ENCODE peak calls at places on chromosomes 4 and X, in five cellular contexts. F, N, Y, Z and W are unnamed samples.
A peak's percentile ranks its signal among the peaks of the same experiment; 100 is the strongest.

GRCh38 chrX:145190801-145191389 is 56.4 kb upstream of the SPANXN1 start:
- DNase-seq in Z (no peak), F (peak; percentile 0), N (no peak), Y (no peak), W (no peak)

GRCh38 chrX:65821721-65822496 is 154.5 kb downstream of the MSN start:
- DNase-seq in F (peak; percentile 0), Z (no peak), Y (no peak), N (peak; percentile 73), W (no peak)

GRCh38 chr4:111492501-111492900 is 652.8 kb upstream of the FAM241A start:
- DNase-seq in Z (no peak), F (peak; percentile 6), N (no peak), Y (no peak), W (no peak)

GRCh38 chrX:1582686-1583437 is 8.5 kb upstream of the AKAP17A start:
- DNase-seq in N (no peak), F (peak; percentile 11), Z (no peak), Y (no peak), W (no peak)

GRCh38 chrX:41688835-41689234 is at the start of gene GPR34:
- DNase-seq in Y (no peak), Z (no peak), F (no peak), N (no peak), W (no peak)

GRCh38 chr4:1784789-1785591 is 8.1 kb upstream of the FGFR3 start:
- DNase-seq in F (peak; percentile 18), N (peak; percentile 90), Y (no peak), Z (no peak), W (no peak)

GRCh38 chr4:25477251-25477650 is 100.2 kb downstream of the ANAPC4 start:
- DNase-seq in Y (no peak), Z (no peak), N (no peak), F (no peak), W (no peak)

GRCh38 chr4:98601719-98602118 is 56.7 kb downstream of the TSPAN5 start:
- DNase-seq in Y (no peak), Z (no peak), F (peak; percentile 35), N (no peak), W (no peak)

GRCh38 chr4:40630335-40631021 is 814 bp upstream of the RBM47 start:
- DNase-seq in Y (no peak), Z (no peak), F (no peak), N (peak; percentile 57), W (peak; percentile 91)

GRCh38 chr4:119493419-119493818 is 135.2 kb downstream of the PDE5A start:
- DNase-seq in F (peak; percentile 34), Z (no peak), Y (no peak), N (no peak), W (no peak)

GRCh38 chr4:119490335-119490734 is 138.3 kb downstream of the PDE5A start:
- DNase-seq in F (peak; percentile 38), Y (no peak), Z (no peak), N (no peak), W (no peak)

DNA sequence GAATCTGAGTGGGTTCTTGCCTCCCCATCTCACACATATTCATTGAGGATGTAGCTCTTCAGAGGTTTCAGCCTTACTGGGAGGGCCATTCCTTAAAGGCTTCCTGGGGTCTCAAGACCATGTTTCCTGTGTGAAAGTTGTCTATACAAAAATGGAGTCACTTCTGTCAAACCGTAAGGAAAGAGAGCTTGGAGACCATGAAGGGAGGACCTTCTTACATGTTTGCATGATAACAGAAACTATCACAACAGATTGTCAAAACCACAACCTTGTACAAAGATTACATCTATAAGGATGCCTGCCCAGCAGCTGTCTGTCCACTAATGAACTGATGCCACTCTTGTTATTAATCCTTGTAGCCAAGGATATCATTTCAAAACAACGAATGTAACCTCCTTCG is 139.3 kb downstream of the PDE5A start:
- DNase-seq in Z (no peak), N (no peak), F (no peak), Y (no peak), W (no peak)
- H3K4me1 ChIP-seq in Z (no peaks in the 10 kb centered on the region), N (no peaks in the 10 kb centered on the region), F (no peaks in the 10 kb centered on the region), Y (no peaks in the 10 kb centered on the region), W (no peaks in the 10 kb centered on the region)

DNA sequence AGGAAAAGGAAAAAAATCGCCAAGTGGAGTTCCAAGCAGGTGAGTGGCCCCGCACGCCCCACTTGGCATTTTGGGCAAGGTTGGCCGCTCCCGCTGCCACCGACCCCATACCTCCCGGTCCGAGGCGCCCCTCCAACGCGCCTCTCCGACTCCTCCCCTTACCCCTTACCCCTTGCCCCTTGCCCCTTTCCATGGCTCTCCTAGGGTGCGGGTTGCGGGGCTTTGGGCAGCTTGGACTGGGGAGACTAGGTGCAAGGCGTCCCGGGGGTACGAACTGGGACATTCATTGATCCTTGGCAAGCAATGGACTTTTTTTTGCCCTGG is 698 bp downstream of the SLC16A2 start:
- DNase-seq in Z (peak; percentile 17), N (peak; percentile 54), F (no peak), Y (no peak), W (no peak)
- H3K4me3 ChIP-seq in Z (peak overlapping the region; percentile 54), N (peak overlapping the region; percentile 78), F (peak overlapping the region; percentile 40), Y (peak overlapping the region; percentile 43), W (no peak overlapping the region)

DNA sequence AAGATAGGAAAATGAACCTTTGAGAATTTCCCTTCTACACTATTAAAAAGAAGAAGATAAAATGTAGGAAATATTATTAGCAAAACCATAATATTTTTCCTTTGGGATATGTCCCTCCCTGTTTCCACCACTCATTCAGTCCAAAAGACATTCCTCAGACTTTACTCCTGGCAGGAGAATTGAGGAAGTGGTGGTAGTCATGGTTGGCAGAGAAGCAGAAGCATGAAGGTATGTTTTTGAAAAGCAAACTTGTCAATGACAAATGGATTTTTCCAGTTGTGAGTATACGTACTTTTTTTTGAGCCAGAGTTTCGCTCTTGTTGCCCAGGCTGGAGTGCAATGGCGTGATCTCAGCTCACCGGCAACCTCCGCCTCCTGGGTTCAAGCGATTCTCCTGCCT is 13.7 kb downstream of the STAG2 start:
- DNase-seq in Y (no peak), F (peak; percentile 29), N (no peak), Z (no peak), W (no peak)
- H3K4me1 ChIP-seq in Y (no peaks in the 10 kb centered on the region), F (peaks cover 4% of the 10 kb centered on the region), N (peaks cover 3% of the 10 kb centered on the region), Z (no peaks in the 10 kb centered on the region), W (peaks cover 60% of the 10 kb centered on the region)

DNA sequence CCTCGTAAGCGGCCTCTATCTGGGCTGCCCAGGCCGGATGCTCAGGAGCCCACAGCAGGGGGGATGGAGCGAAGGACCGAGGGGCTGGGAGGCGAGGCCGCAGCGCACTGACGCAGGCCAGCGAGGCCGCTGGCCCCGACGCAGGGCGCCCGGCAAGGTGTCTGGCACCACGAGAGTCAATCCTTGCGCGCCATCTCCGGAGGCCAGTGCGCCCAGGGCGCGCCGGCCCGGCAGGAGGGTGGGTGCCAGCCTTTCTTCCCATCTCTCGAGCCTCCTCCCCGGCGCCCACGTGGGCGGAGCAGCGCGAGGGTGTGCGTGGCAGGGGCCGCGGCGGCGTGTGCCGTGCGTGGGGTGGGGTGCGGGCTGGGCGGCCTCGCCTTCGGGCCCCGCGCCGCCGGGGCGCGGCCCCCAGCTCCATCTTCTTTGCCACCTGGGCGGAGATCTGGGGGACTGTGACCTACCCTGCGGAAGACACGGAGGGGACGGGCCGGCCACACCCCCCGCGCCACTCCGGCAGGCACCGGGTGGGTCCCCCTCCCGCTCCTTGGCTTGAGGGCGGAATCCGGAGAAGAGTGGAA is 916 bp downstream of the JAKMIP1 start:
- DNase-seq in N (peak; percentile 56), Z (no peak), Y (no peak), F (no peak), W (no peak)
- H3K4me3 ChIP-seq in N (peak overlapping the region; percentile 21), Z (peak overlapping the region; percentile 32), Y (no peak overlapping the region), F (peak overlapping the region; percentile 95), W (no peak overlapping the region)

DNA sequence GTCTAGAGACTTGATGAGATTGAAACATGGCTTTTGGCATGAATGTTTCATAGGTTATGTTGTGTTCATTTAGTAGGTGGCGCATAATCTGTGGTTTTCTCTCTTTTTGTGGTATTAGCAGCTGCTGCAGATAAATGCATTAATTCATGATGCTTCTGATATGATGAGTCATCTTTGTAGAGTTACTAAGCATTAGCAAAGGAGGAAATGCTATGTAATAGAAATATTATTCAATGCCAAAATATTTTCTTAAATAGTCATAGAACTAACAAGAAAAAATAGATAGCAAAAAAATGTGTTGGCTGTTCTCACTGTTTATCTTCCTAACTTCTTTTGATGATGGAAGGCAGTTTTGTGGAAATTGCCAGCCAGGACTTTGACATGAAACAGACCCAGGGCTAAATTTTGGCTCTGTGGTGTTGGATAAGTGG is 3.6 kb downstream of the ZXDB start:
- DNase-seq in F (peak; percentile 83), Z (peak; percentile 46), N (no peak), Y (no peak), W (no peak)
- H3K4me1 ChIP-seq in F (peaks cover 15% of the 10 kb centered on the region), Z (no peaks in the 10 kb centered on the region), N (no peaks in the 10 kb centered on the region), Y (no peaks in the 10 kb centered on the region), W (peaks cover 23% of the 10 kb centered on the region)